ENCODE peak calls at places on chromosomes 1 and 21, in five cellular contexts. One of them, this sample, is unnamed. For H3K36me3, the result is how much of the 10 kb centered on the place peaks cover.

GRCh38 chr1:197958861-197959260 is 41.7 kb downstream of the LHX9 start:
- DNase-seq in mesendoderm: no peak
- DNase-seq in mesenchymal stem cell: no peak
- DNase-seq in H1: no peak
- DNase-seq in IMR-90: no peak
- DNase-seq in this sample: no peak

GRCh38 chr1:150760003-150760402 is 5.6 kb downstream of the CTSS start:
- DNase-seq in mesendoderm: no peak
- DNase-seq in mesenchymal stem cell: no peak
- DNase-seq in H1: no peak
- DNase-seq in IMR-90: no peak
- DNase-seq in this sample: no peak

GRCh38 chr1:97033949-97034348 is 312.4 kb downstream of the PTBP2 start:
- DNase-seq in mesendoderm: no peak
- DNase-seq in mesenchymal stem cell: no peak
- DNase-seq in H1: no peak
- DNase-seq in IMR-90: no peak
- DNase-seq in this sample: no peak

GRCh38 chr1:3469104-3469848 is 14.8 kb downstream of the ARHGEF16 start:
- DNase-seq in mesendoderm: no peak
- DNase-seq in mesenchymal stem cell: no peak
- DNase-seq in H1: no peak
- DNase-seq in IMR-90: no peak
- DNase-seq in this sample: no peak

GRCh38 chr1:201447911-201448871 is 20.8 kb downstream of the PHLDA3 start:
- DNase-seq in mesendoderm: peak
- DNase-seq in mesenchymal stem cell: peak
- DNase-seq in H1: peak
- DNase-seq in IMR-90: peak
- DNase-seq in this sample: peak

GRCh38 chr1:4564083-4564482 is 90.3 kb upstream of the AJAP1 start:
- DNase-seq in mesendoderm: no peak
- DNase-seq in mesenchymal stem cell: no peak
- DNase-seq in H1: no peak
- DNase-seq in IMR-90: no peak
- DNase-seq in this sample: no peak

GRCh38 chr1:199010933-199011332 is 372.1 kb downstream of the PTPRC start:
- DNase-seq in mesendoderm: no peak
- DNase-seq in mesenchymal stem cell: peak
- DNase-seq in H1: no peak
- DNase-seq in IMR-90: peak
- DNase-seq in this sample: no peak

GRCh38 chr1:111045033-111045722 is 81.5 kb upstream of the LRIF1 start:
- DNase-seq in mesendoderm: no peak
- DNase-seq in mesenchymal stem cell: no peak
- DNase-seq in H1: no peak
- DNase-seq in IMR-90: no peak
- DNase-seq in this sample: no peak

GRCh38 chr1:77039739-77040138 is 172.5 kb downstream of the ST6GALNAC5 start:
- DNase-seq in mesendoderm: peak
- DNase-seq in mesenchymal stem cell: peak
- DNase-seq in H1: no peak
- DNase-seq in IMR-90: peak
- DNase-seq in this sample: no peak

GRCh38 chr1:40363721-40364120 is 9.8 kb upstream of the SMAP2 start:
- DNase-seq in mesendoderm: peak
- DNase-seq in mesenchymal stem cell: no peak
- DNase-seq in H1: no peak
- DNase-seq in IMR-90: no peak
- DNase-seq in this sample: no peak

GRCh38 chr1:245871881-245872280 is 635.2 kb downstream of the SMYD3 start:
- DNase-seq in mesendoderm: no peak
- DNase-seq in mesenchymal stem cell: peak
- DNase-seq in H1: no peak
- DNase-seq in IMR-90: peak
- DNase-seq in this sample: no peak

GRCh38 chr1:25072461-25072860 is 142.4 kb upstream of the RUNX3 start:
- DNase-seq in mesendoderm: no peak
- DNase-seq in mesenchymal stem cell: no peak
- DNase-seq in H1: no peak
- DNase-seq in IMR-90: no peak
- DNase-seq in this sample: no peak

GRCh38 chr1:172177849-172178248 is 242.6 kb upstream of the C1orf105 start:
- DNase-seq in mesendoderm: no peak
- DNase-seq in mesenchymal stem cell: no peak
- DNase-seq in H1: no peak
- DNase-seq in IMR-90: no peak
- DNase-seq in this sample: no peak

GRCh38 chr1:193190096-193190744 is 3.8 kb upstream of the B3GALT2 start:
- DNase-seq in mesendoderm: no peak
- DNase-seq in mesenchymal stem cell: peak
- DNase-seq in H1: no peak
- DNase-seq in IMR-90: peak
- DNase-seq in this sample: no peak

GRCh38 chr1:58762806-58763205 is 21.0 kb downstream of the JUN start:
- DNase-seq in mesendoderm: no peak
- DNase-seq in mesenchymal stem cell: no peak
- DNase-seq in H1: no peak
- DNase-seq in IMR-90: peak
- DNase-seq in this sample: no peak

GRCh38 chr21:42161957-42162681 is 56.8 kb upstream of the ABCG1 start:
- DNase-seq in mesendoderm: peak
- DNase-seq in mesenchymal stem cell: no peak
- DNase-seq in H1: no peak
- DNase-seq in IMR-90: no peak
- DNase-seq in this sample: no peak

GRCh38 chr1:45550401-45551305 is at the start of gene AKR1A1:
- DNase-seq in mesendoderm: peak
- DNase-seq in mesenchymal stem cell: peak
- DNase-seq in H1: peak
- DNase-seq in IMR-90: peak
- DNase-seq in this sample: peak

GRCh38 chr21:16330340-16331319 is 600.8 kb downstream of the USP25 start:
- DNase-seq in mesendoderm: peak
- DNase-seq in mesenchymal stem cell: peak
- DNase-seq in H1: no peak
- DNase-seq in IMR-90: peak
- DNase-seq in this sample: peak

GRCh38 chr1:181257117-181257516 is 168.6 kb downstream of the IER5 start:
- DNase-seq in mesendoderm: no peak
- DNase-seq in mesenchymal stem cell: no peak
- DNase-seq in H1: no peak
- DNase-seq in IMR-90: no peak
- DNase-seq in this sample: no peak

GRCh38 chr1:27027575-27028250 is 15.1 kb upstream of the TENT5B start:
- DNase-seq in mesendoderm: no peak
- DNase-seq in mesenchymal stem cell: no peak
- DNase-seq in H1: no peak
- DNase-seq in IMR-90: no peak
- DNase-seq in this sample: no peak

GRCh38 chr1:158754420-158754819 is at the start of gene OR6K6:
- DNase-seq in mesendoderm: no peak
- DNase-seq in mesenchymal stem cell: no peak
- DNase-seq in H1: no peak
- DNase-seq in IMR-90: no peak
- DNase-seq in this sample: no peak

GRCh38 chr21:25961042-25961441 is 209.5 kb downstream of the APP start:
- DNase-seq in mesendoderm: peak
- DNase-seq in mesenchymal stem cell: no peak
- DNase-seq in H1: peak
- DNase-seq in IMR-90: no peak
- DNase-seq in this sample: no peak

GRCh38 chr1:70411360-70411844 is 334 bp downstream of the CTH start:
- DNase-seq in mesendoderm: no peak
- DNase-seq in mesenchymal stem cell: no peak
- DNase-seq in H1: no peak
- DNase-seq in IMR-90: peak
- DNase-seq in this sample: no peak

GRCh38 chr21:44982558-44983244 is 42.9 kb downstream of the SLX9 start:
- DNase-seq in mesendoderm: peak
- DNase-seq in mesenchymal stem cell: peak
- DNase-seq in H1: no peak
- DNase-seq in IMR-90: peak
- DNase-seq in this sample: no peak

GRCh38 chr1:25026757-25027450 is 96.8 kb upstream of the RUNX3 start:
- DNase-seq in mesendoderm: no peak
- DNase-seq in mesenchymal stem cell: no peak
- DNase-seq in H1: no peak
- DNase-seq in IMR-90: peak
- DNase-seq in this sample: no peak

GRCh38 chr1:246577082-246577719 is 10.9 kb downstream of the CNST start:
- DNase-seq in mesendoderm: no peak
- DNase-seq in mesenchymal stem cell: no peak
- DNase-seq in H1: no peak
- DNase-seq in IMR-90: no peak
- DNase-seq in this sample: no peak

GRCh38 chr1:7646981-7647901 is 123.9 kb upstream of the VAMP3 start:
- DNase-seq in mesendoderm: peak
- DNase-seq in mesenchymal stem cell: peak
- DNase-seq in H1: no peak
- DNase-seq in IMR-90: peak
- DNase-seq in this sample: peak

GRCh38 chr1:43432171-43432860 is 21.4 kb downstream of the HYI start:
- DNase-seq in mesendoderm: no peak
- DNase-seq in mesenchymal stem cell: no peak
- DNase-seq in H1: no peak
- DNase-seq in IMR-90: no peak
- DNase-seq in this sample: no peak

DNA sequence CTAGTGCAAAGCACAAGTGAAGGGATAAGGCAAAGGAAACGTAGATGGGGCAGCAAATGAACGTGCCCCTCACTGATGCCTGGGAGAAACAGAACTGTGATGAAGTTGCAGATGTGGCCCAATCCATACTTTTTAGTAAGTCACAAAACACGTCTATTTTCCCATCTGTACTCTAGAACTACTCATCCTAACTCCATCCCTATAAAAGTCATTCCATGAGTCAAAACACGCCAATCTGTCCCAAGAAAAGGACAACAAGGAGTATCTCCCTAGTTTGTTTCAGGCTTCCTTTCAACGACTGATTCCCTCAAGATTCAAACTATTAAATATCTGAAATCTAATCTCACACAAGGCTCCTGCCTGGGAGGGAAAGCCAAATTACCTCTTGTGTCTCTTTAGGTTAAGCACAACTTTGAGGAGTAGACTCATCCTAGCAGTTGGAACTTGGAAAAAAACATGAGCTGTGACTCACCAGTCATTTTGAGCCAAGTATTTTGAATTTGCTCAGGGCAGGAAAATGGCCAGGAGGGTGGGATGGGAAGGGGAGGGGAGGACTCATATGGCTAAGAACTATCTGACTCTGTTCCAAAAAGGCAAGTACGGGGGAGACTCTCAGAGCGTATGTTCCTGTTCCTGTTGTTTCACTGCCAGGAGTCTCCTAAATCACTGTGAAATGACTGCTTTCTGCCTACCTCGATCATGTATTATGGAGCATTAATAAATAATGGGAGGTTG is 214.5 kb upstream of the CAMK1G start:
- DNase-seq in mesendoderm: no peak
- DNase-seq in mesenchymal stem cell: no peak
- DNase-seq in H1: no peak
- DNase-seq in IMR-90: peak
- DNase-seq in this sample: no peak
- H4K8ac ChIP-seq in mesendoderm: no peak
- H4K8ac ChIP-seq in mesenchymal stem cell: no peak
- H4K8ac ChIP-seq in H1: no peak
- H4K8ac ChIP-seq in IMR-90: no peak
- H4K8ac ChIP-seq in this sample: no peak

GRCh38 chr1:13701274-13701650 is 1.3 kb downstream of the PRDM2 start:
- DNase-seq in mesendoderm: no peak
- DNase-seq in mesenchymal stem cell: no peak
- DNase-seq in H1: no peak
- DNase-seq in IMR-90: no peak
- DNase-seq in this sample: no peak

GRCh38 chr1:13697738-13698137 is 2.2 kb upstream of the PRDM2 start:
- DNase-seq in mesendoderm: peak
- DNase-seq in mesenchymal stem cell: no peak
- DNase-seq in H1: no peak
- DNase-seq in IMR-90: no peak
- DNase-seq in this sample: no peak

GRCh38 chr1:13699510-13699909 is 478 bp upstream of the PRDM2 start:
- DNase-seq in mesendoderm: peak
- DNase-seq in mesenchymal stem cell: peak
- DNase-seq in H1: no peak
- DNase-seq in IMR-90: no peak
- DNase-seq in this sample: no peak

GRCh38 chr1:13700521-13701273 is 709 bp downstream of the PRDM2 start:
- DNase-seq in mesendoderm: peak
- DNase-seq in mesenchymal stem cell: peak
- DNase-seq in H1: no peak
- DNase-seq in IMR-90: peak
- DNase-seq in this sample: peak

GRCh38 chr1:13699936-13700520 is at the start of gene PRDM2:
- DNase-seq in mesendoderm: peak
- DNase-seq in mesenchymal stem cell: peak
- DNase-seq in H1: no peak
- DNase-seq in IMR-90: peak
- DNase-seq in this sample: peak
- H2BK15ac ChIP-seq in mesendoderm: no peak
- H2BK15ac ChIP-seq in mesenchymal stem cell: peak
- H2BK15ac ChIP-seq in H1: no peak
- H2BK15ac ChIP-seq in IMR-90: no peak
- H2BK15ac ChIP-seq in this sample: no peak

DNA sequence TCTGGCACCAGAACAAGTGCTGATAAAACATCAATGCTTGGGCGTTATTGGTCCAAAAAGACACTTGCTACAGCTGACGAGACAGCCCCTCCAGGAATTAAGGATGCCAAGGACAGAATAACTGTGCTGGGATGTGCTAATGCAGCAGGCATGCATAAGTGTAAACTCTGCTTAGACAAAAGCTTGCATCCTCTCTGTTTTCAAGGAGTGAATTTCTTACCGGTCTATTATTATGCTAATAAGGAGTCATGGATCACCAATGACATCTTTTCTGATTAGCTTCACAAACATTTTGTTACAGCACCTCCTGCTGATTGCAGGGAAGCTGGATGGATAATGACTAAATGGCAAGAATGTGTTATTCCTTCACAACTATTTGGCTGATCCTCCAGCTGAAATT is 402.0 kb downstream of the LTN1 start:
- DNase-seq in mesendoderm: peak
- DNase-seq in mesenchymal stem cell: no peak
- DNase-seq in H1: peak
- DNase-seq in IMR-90: no peak
- DNase-seq in this sample: no peak
- H3K36me3 ChIP-seq in mesendoderm: under half
- H3K36me3 ChIP-seq in mesenchymal stem cell: under half
- H3K36me3 ChIP-seq in H1: under half
- H3K36me3 ChIP-seq in IMR-90: under half
- H3K36me3 ChIP-seq in this sample: under half

DNA sequence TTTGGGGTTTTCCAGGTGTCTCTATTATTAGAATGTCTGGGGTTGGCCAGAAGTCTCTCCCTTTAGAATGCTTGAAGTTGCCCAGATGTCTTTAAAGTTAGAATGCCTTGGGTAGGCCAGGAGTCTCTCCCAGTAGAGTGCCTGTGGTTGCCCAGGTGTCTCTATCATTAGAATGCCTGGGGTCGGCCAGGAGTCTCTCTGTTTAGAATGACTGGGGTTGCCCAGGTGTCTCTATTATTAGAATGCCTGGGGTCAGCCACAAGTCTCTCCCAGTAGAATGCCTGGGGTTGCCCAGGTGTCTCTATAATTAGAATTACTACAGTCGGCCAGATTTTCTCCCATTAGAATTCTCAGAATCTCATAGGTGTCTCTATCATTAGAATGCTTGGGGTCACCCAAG is 55.2 kb downstream of the RNF187 start:
- DNase-seq in mesendoderm: no peak
- DNase-seq in mesenchymal stem cell: no peak
- DNase-seq in H1: no peak
- DNase-seq in IMR-90: no peak
- DNase-seq in this sample: no peak
- H4K8ac ChIP-seq in mesendoderm: no peak
- H4K8ac ChIP-seq in mesenchymal stem cell: no peak
- H4K8ac ChIP-seq in H1: no peak
- H4K8ac ChIP-seq in IMR-90: no peak
- H4K8ac ChIP-seq in this sample: no peak

This sample was measured in neuronal stem cell.